ENCODE peak calls at places on chromosomes 13 and 19, in four cellular contexts. T is psoas muscle; X is stimulated activated CD4-positive, alpha-beta T cell treated with anti-CD3 and anti-CD28 coated beads, Interleukin-1b, Interleukin-23, amount 100 ng/mL, for 24 hours; D is tibial nerve. I is an unnamed sample.

GRCh38 chr13:51643114-51643881 is 59.0 kb downstream of the WDFY2 start:
- DNase-seq in T (no peak), X (no peak), D (no peak), I (no peak)

GRCh38 chr13:32549788-32550187 is 11.2 kb upstream of the N4BP2L2 start:
- DNase-seq in T (no peak), X (no peak), D (no peak), I (no peak)

GRCh38 chr19:49570138-49570856 is 10.1 kb downstream of the NOSIP start:
- DNase-seq in T (no peak), X (no peak), D (no peak), I (peak)

GRCh38 chr13:50616101-50616500 is 227.4 kb downstream of the DLEU7 start:
- DNase-seq in T (no peak), X (no peak), D (no peak), I (no peak)

GRCh38 chr19:34120846-34121639 is 51.3 kb upstream of the LSM14A start:
- DNase-seq in T (no peak), X (peak), D (no peak), I (no peak)

GRCh38 chr19:47766670-47767069 is 11.8 kb upstream of the SELENOW start:
- DNase-seq in T (no peak), X (no peak), D (no peak), I (no peak)

GRCh38 chr19:47226426-47227346 is 4.3 kb downstream of the BBC3 start:
- DNase-seq in T (peak), X (no peak), D (peak), I (peak)

GRCh38 chr13:85985791-85986190 is 186.6 kb upstream of the SLITRK6 start:
- DNase-seq in T (no peak), X (no peak), D (no peak), I (no peak)

GRCh38 chr13:51801631-51802099 is 2.3 kb downstream of the DHRS12 start:
- DNase-seq in T (peak), X (no peak), D (peak), I (peak)

GRCh38 chr13:113991191-113991669 is 17.4 kb upstream of the C13orf46 start:
- DNase-seq in T (peak), X (no peak), D (no peak), I (no peak)

GRCh38 chr19:3595521-3596061 is 10.3 kb downstream of the GIPC3 start:
- DNase-seq in T (no peak), X (no peak), D (no peak), I (no peak)

GRCh38 chr13:75196112-75196855 is 285.7 kb downstream of the TBC1D4 start:
- DNase-seq in T (no peak), X (no peak), D (no peak), I (no peak)

GRCh38 chr19:2081873-2082810 is 14.0 kb downstream of the MOB3A start:
- DNase-seq in T (no peak), X (no peak), D (no peak), I (no peak)

GRCh38 chr19:55753401-55753800 is 5.5 kb upstream of the RFPL4A start:
- DNase-seq in T (no peak), X (no peak), D (no peak), I (no peak)

GRCh38 chr19:45423589-45424190 is at the start of gene ERCC1:
- DNase-seq in T (peak), X (peak), D (peak), I (peak)

GRCh38 chr13:100544866-100545683 is 43.5 kb downstream of the GGACT start:
- DNase-seq in T (peak), X (no peak), D (no peak), I (no peak)

GRCh38 chr13:95155504-95155903 is 145.7 kb downstream of the ABCC4 start:
- DNase-seq in T (no peak), X (no peak), D (no peak), I (no peak)

GRCh38 chr13:65746522-65746921 is 1483.6 kb downstream of the PCDH9 start:
- DNase-seq in T (no peak), X (no peak), D (no peak), I (no peak)

GRCh38 chr13:64725492-64725891 is 2504.6 kb downstream of the PCDH9 start:
- DNase-seq in T (no peak), X (no peak), D (no peak), I (no peak)

GRCh38 chr19:55418185-55418584 is 10.6 kb upstream of the UBE2S start:
- DNase-seq in T (no peak), X (peak), D (no peak), I (no peak)

GRCh38 chr13:39474600-39474999 is 128.4 kb downstream of the LHFPL6 start:
- DNase-seq in T (no peak), X (no peak), D (no peak), I (no peak)

GRCh38 chr19:1865172-1866010 is 2.0 kb upstream of the KLF16 start:
- DNase-seq in T (no peak), X (no peak), D (no peak), I (no peak)

GRCh38 chr19:41476583-41476982 is 33.6 kb downstream of the ERICH4 start:
- DNase-seq in T (no peak), X (no peak), D (no peak), I (no peak)

GRCh38 chr19:39603825-39604224 is 1.5 kb downstream of the LGALS13 start:
- DNase-seq in T (no peak), X (no peak), D (no peak), I (no peak)

GRCh38 chr13:108560092-108560491 is 69.3 kb upstream of the MYO16 start:
- DNase-seq in T (no peak), X (no peak), D (no peak), I (no peak)

GRCh38 chr13:110119943-110120905 is 186.7 kb downstream of the COL4A1 start:
- DNase-seq in T (no peak), X (no peak), D (no peak), I (no peak)

GRCh38 chr19:54415901-54416621 is 797 bp downstream of the TTYH1 start:
- DNase-seq in T (no peak), X (no peak), D (no peak), I (no peak)

GRCh38 chr19:17385878-17386611 is 8.0 kb downstream of the CCDC194 start:
- DNase-seq in T (peak), X (peak), D (peak), I (peak)

GRCh38 chr19:33758541-33759013 is 38.1 kb upstream of the KCTD15 start:
- DNase-seq in T (no peak), X (no peak), D (no peak), I (no peak)

GRCh38 chr13:98575009-98575866 is 1.7 kb downstream of the STK24 start:
- DNase-seq in T (no peak), X (no peak), D (no peak), I (no peak)

GRCh38 chr19:16216744-16217670 is 19.3 kb downstream of the AP1M1 start:
- DNase-seq in T (no peak), X (no peak), D (no peak), I (peak)

GRCh38 chr19:41433171-41433570 is 6.0 kb upstream of the B3GNT8 start:
- DNase-seq in T (no peak), X (no peak), D (no peak), I (no peak)

GRCh38 chr19:51688665-51689571 is 4.2 kb upstream of the SPACA6 start:
- DNase-seq in T (peak), X (no peak), D (peak), I (peak)

GRCh38 chr13:35923347-35923746 is 207.8 kb downstream of the DCLK1 start:
- DNase-seq in T (no peak), X (no peak), D (no peak), I (no peak)

GRCh38 chr19:50839712-50840655 is 6.6 kb upstream of the KLK15 start:
- DNase-seq in T (no peak), X (no peak), D (no peak), I (no peak)

GRCh38 chr19:16091546-16092475 is 15.5 kb downstream of the TPM4 start:
- DNase-seq in T (no peak), X (no peak), D (no peak), I (no peak)

GRCh38 chr19:14073925-14074838 is 1.6 kb downstream of the MISP3 start:
- DNase-seq in T (no peak), X (no peak), D (no peak), I (no peak)

GRCh38 chr13:46100191-46100877 is 4.5 kb downstream of the CPB2 start:
- DNase-seq in T (no peak), X (no peak), D (no peak), I (no peak)

GRCh38 chr19:1360818-1361461 is 22.8 kb upstream of the NDUFS7 start:
- DNase-seq in T (peak), X (no peak), D (peak), I (no peak)

GRCh38 chr19:19181614-19182013 is 10.3 kb downstream of the BORCS8 start:
- DNase-seq in T (no peak), X (no peak), D (no peak), I (no peak)